ENCODE peak calls at places on chromosomes 12 and 14, in ten cellular contexts. N is adrenal gland, A is MM.1S, B is kidney, W is HCT116, V is fibroblast of lung, E is transverse colon, I is colonic mucosa, K is spleen, L is ascending aorta. S is an unnamed sample. For H3K9me3, the result is how much of the 10 kb centered on the place peaks cover.

GRCh38 chr12:78406776-78407335 is 457.7 kb upstream of the SYT1 start:
- DNase-seq in N (no peak), A (peak), B (no peak), W (no peak), V (peak), E (no peak), I (no peak), K (no peak), L (no peak), S (no peak)

GRCh38 chr12:121905746-121906145 is 12.6 kb upstream of the CFAP251 start:
- DNase-seq in N (no peak), A (no peak), B (no peak), W (no peak), V (no peak), E (no peak), I (no peak), K (no peak), L (no peak), S (no peak)

GRCh38 chr12:51080136-51080535 is 3.3 kb downstream of the CSRNP2 start:
- DNase-seq in N (no peak), A (no peak), B (no peak), W (no peak), V (no peak), E (no peak), I (no peak), K (no peak), L (no peak), S (no peak)

GRCh38 chr14:56224691-56225681 is 106.8 kb downstream of the PELI2 start:
- DNase-seq in N (no peak), A (no peak), B (peak), W (no peak), V (peak), E (peak), I (peak), K (no peak), L (no peak), S (no peak)

GRCh38 chr12:53564276-53564675 is 57.0 kb upstream of the NPFF start:
- DNase-seq in N (no peak), A (no peak), B (no peak), W (no peak), V (no peak), E (no peak), I (no peak), K (no peak), L (no peak), S (no peak)

GRCh38 chr12:95116773-95117172 is 43.4 kb upstream of the NR2C1 start:
- DNase-seq in N (no peak), A (peak), B (no peak), W (peak), V (no peak), E (no peak), I (no peak), K (no peak), L (no peak), S (no peak)

GRCh38 chr14:104109731-104110361 is 24.3 kb downstream of the ASPG start:
- DNase-seq in N (no peak), A (no peak), B (peak), W (no peak), V (no peak), E (no peak), I (peak), K (peak), L (no peak), S (peak)

GRCh38 chr12:121795029-121795977 is 1.8 kb upstream of the RHOF start:
- DNase-seq in N (peak), A (peak), B (peak), W (peak), V (peak), E (peak), I (peak), K (peak), L (no peak), S (peak)

GRCh38 chr14:63853831-63854293 is 1.1 kb downstream of the SYNE2 start:
- DNase-seq in N (peak), A (peak), B (peak), W (no peak), V (peak), E (peak), I (peak), K (peak), L (no peak), S (peak)

GRCh38 chr12:103748875-103749274 is 92.2 kb downstream of the NT5DC3 start:
- DNase-seq in N (no peak), A (no peak), B (no peak), W (no peak), V (no peak), E (no peak), I (no peak), K (no peak), L (no peak), S (no peak)

GRCh38 chr12:103748002-103748401 is 93.0 kb downstream of the NT5DC3 start:
- DNase-seq in N (no peak), A (no peak), B (no peak), W (no peak), V (no peak), E (no peak), I (no peak), K (no peak), L (no peak), S (no peak)

GRCh38 chr12:103755425-103755824 is 85.6 kb downstream of the NT5DC3 start:
- DNase-seq in N (no peak), A (no peak), B (no peak), W (no peak), V (no peak), E (no peak), I (no peak), K (no peak), L (no peak), S (no peak)

GRCh38 chr12:103751600-103751999 is 89.4 kb downstream of the NT5DC3 start:
- DNase-seq in N (no peak), A (no peak), B (no peak), W (no peak), V (peak), E (no peak), I (no peak), K (no peak), L (no peak), S (no peak)

GRCh38 chr12:103751171-103751570 is 89.9 kb downstream of the NT5DC3 start:
- DNase-seq in N (no peak), A (no peak), B (no peak), W (no peak), V (no peak), E (no peak), I (no peak), K (no peak), L (no peak), S (no peak)
- TF ChIP-seq CTCF in N (no peak), A (no peak), B (no peak), W (peak), V (no peak), E (peak), I (no peak), K (no peak), L (no peak), S (no peak)

DNA sequence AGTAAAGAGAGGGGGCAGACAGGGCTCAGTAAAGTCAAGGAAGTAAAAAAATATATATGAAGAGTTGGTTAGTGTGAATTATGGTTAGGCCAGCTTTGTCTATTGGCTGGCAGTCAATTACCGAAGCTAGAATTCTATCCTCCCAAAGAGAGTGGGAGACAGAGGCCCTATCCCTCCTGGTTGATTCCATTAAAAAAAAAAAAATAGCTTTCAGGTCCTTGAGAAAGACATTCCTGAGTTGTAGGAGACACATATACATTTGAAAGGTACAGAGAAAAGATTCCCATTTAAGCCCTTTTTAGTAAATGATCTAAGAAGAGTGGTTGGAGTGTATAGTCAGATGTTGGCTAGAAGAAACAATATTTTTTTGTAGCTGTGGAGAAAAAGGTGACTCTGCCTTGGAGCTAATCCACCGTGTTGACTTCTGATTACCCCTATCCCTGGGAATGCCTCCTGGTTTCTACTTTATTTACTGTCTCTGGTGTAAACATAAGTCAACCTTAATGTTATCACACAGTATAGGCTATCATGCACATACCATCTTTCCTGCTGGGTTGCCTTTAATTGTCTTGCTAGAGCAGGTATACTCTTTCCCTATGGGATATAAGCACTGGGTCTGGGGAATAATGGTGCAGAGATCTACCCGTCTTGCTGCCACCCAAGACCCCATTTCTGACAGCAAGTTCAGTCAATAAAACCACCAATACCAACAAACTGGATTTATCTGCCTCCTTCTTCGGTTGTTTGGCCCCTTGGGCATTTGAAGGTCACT is 859.9 kb upstream of the ATXN7L3B start:
- DNase-seq in N (no peak), A (no peak), B (no peak), W (no peak), V (no peak), E (no peak), I (no peak), K (no peak), L (no peak), S (no peak)
- H3K4me3 ChIP-seq in N (no peak), A (no peak), B (no peak), W (no peak), V (no peak), E (no peak), I (no peak), K (no peak), L (no peak), S (no peak)

DNA sequence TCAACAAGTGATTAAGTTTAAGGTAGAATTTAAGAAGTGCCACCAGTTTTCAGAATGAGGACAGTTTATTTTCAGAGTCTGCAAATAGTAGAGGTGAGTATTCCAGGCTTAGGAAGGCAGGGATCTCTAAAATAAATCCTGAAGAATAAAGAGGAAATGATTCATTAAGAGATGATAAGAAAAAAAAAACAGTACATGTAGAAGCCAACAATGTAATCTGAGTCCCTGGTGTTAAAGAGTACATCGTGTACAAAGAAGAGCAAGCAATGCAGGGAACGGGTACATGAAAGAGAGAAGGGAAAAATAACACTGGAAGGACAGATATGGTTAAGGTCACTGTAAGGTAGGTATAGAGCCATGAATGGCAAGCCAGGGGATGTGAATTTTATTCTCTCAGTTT is 95.2 kb upstream of the FOXG1 start:
- DNase-seq in N (no peak), A (no peak), B (no peak), W (no peak), V (peak), E (no peak), I (no peak), K (no peak), L (no peak), S (no peak)
- H3K9me3 ChIP-seq in N (under half), A (under half), B (under half), W (under half), V (under half), E (under half), I (under half), K (under half), L (under half), S (under half)

GRCh38 chr12:98002887-98003493 is 512.4 kb upstream of the TMPO start:
- DNase-seq in N (no peak), A (peak), B (no peak), W (peak), V (peak), E (peak), I (peak), K (no peak), L (no peak), S (no peak)

GRCh38 chr12:98013560-98013959 is 501.8 kb upstream of the TMPO start:
- DNase-seq in N (no peak), A (no peak), B (no peak), W (no peak), V (no peak), E (no peak), I (no peak), K (no peak), L (no peak), S (no peak)

DNA sequence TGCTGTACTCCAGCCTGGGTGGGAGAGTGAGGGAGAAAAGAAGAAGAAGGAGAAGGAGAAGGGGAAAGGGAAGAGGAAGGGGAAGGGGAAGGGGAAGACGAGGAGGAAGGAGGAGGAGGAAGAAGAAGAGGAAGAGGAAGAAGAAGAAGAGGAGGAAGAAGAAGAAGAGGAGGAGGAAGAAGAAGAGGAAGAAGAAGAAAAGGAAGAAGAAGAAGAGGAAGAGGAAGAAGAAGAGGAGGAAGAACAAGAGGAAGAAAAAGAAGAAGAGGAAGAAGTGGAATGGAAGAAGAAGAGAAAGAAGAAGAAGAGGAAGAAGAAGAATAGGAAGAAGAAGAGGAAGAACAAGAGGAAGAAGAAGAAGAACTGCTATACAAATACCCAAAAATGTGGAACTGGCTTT is 507.4 kb upstream of the TMPO start:
- DNase-seq in N (no peak), A (no peak), B (no peak), W (no peak), V (no peak), E (no peak), I (no peak), K (no peak), L (no peak), S (no peak)
- TF ChIP-seq CTCF in N (no peak), A (no peak), B (no peak), W (no peak), V (no peak), E (no peak), I (no peak), K (no peak), L (no peak), S (no peak)

GRCh38 chr14:75168586-75169335 is 7.7 kb downstream of the TMED10 start:
- DNase-seq in N (no peak), A (no peak), B (no peak), W (no peak), V (no peak), E (no peak), I (no peak), K (no peak), L (no peak), S (no peak)

GRCh38 chr14:75170797-75171196 is 5.6 kb downstream of the TMED10 start:
- DNase-seq in N (no peak), A (no peak), B (no peak), W (no peak), V (no peak), E (no peak), I (no peak), K (no peak), L (no peak), S (no peak)

GRCh38 chr14:75175677-75176141 is 703 bp downstream of the TMED10 start:
- DNase-seq in N (no peak), A (peak), B (no peak), W (peak), V (no peak), E (no peak), I (no peak), K (no peak), L (no peak), S (no peak)

GRCh38 chr14:75176142-75176820 is at the start of gene TMED10:
- DNase-seq in N (peak), A (peak), B (peak), W (peak), V (peak), E (peak), I (peak), K (peak), L (peak), S (peak)

DNA sequence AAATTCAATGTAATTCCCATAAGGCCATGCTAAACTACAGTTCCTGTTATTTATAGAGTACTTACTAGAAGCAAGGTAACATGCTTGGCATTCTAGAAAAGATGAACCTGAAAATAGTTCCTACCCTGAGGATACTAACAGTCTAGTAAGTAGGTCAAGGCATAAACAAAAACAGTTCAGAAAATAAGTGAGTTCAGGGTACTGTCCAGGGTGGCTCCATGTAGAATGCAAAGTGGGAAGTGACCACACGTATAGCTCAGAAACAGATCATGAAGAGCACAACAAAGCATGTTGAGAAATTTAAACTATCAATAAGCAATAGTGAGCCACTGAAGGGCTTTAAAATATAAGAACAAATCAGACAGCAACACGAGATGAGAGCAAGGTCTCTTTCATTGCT is 2.3 kb downstream of the TMED10 start:
- DNase-seq in N (no peak), A (no peak), B (no peak), W (no peak), V (no peak), E (no peak), I (no peak), K (no peak), L (no peak), S (no peak)
- H3K4me3 ChIP-seq in N (no peak), A (no peak), B (no peak), W (no peak), V (no peak), E (no peak), I (no peak), K (no peak), L (peak), S (peak)

GRCh38 chr14:106622200-106622745 is 1095.9 kb downstream of the TMEM121 start:
- DNase-seq in N (no peak), A (no peak), B (no peak), W (no peak), V (no peak), E (peak), I (no peak), K (no peak), L (no peak), S (no peak)

GRCh38 chr14:106625181-106625580 is 1098.8 kb downstream of the TMEM121 start:
- DNase-seq in N (no peak), A (no peak), B (no peak), W (no peak), V (no peak), E (no peak), I (no peak), K (no peak), L (no peak), S (no peak)

GRCh38 chr14:106619618-106620017 is 1093.2 kb downstream of the TMEM121 start:
- DNase-seq in N (no peak), A (no peak), B (no peak), W (no peak), V (no peak), E (no peak), I (no peak), K (no peak), L (no peak), S (no peak)

DNA sequence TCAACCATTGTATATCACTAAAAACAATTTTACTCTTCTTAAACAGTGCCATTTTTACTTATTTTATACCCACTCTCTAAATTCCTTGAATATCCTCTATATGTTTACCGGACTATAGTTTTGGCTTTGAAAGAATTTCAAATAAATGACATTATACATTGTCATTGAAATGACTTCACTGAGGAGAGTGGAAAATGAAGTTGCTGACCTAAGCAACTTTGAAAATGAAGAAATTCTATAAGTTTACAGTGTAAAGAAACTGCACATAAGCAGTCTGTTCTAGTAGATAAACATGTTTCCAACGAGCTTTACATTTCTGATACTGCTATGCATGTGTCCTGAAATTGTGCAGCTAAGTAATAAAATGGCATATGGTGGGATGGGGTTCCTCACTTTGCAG is 1094.0 kb downstream of the TMEM121 start:
- DNase-seq in N (no peak), A (no peak), B (no peak), W (no peak), V (no peak), E (no peak), I (no peak), K (no peak), L (no peak), S (no peak)
- H3K9me3 ChIP-seq in N (under half), A (under half), B (under half), W (under half), V (under half), E (under half), I (under half), K (under half), L (under half), S (under half)

S was measured in psoas muscle.